ENCODE peak calls at places on chromosome 18, in six cellular contexts. One of them, this sample, is unnamed.

GRCh38 chr18:79458131-79458838 is 62.6 kb downstream of the NFATC1 start:
- DNase-seq in progenitor cell of endocrine pancreas: peak
- DNase-seq in pancreas: peak
- DNase-seq in fibroblast of pulmonary artery: peak
- DNase-seq in HCT116: peak
- DNase-seq in WTC11: no peak
- DNase-seq in this sample: no peak

GRCh38 chr18:46809145-46809544 is 52.3 kb upstream of the ST8SIA5 start:
- DNase-seq in fibroblast of pulmonary artery: no peak
- DNase-seq in WTC11: no peak
- DNase-seq in HCT116: no peak
- DNase-seq in pancreas: no peak
- DNase-seq in progenitor cell of endocrine pancreas: no peak
- DNase-seq in this sample: no peak

GRCh38 chr18:36786686-36787085 is 42.1 kb downstream of the TPGS2 start:
- DNase-seq in progenitor cell of endocrine pancreas: no peak
- DNase-seq in WTC11: no peak
- DNase-seq in pancreas: no peak
- DNase-seq in HCT116: no peak
- DNase-seq in fibroblast of pulmonary artery: peak
- DNase-seq in this sample: no peak

GRCh38 chr18:58391932-58392331 is 237.0 kb downstream of the ALPK2 start:
- DNase-seq in WTC11: no peak
- DNase-seq in fibroblast of pulmonary artery: no peak
- DNase-seq in pancreas: no peak
- DNase-seq in progenitor cell of endocrine pancreas: no peak
- DNase-seq in HCT116: no peak
- DNase-seq in this sample: no peak

GRCh38 chr18:24111936-24112335 is 26.9 kb upstream of the CABYR start:
- DNase-seq in pancreas: no peak
- DNase-seq in progenitor cell of endocrine pancreas: no peak
- DNase-seq in fibroblast of pulmonary artery: no peak
- DNase-seq in HCT116: peak
- DNase-seq in WTC11: no peak
- DNase-seq in this sample: no peak

GRCh38 chr18:23822590-23823385 is 133.5 kb downstream of the LAMA3 start:
- DNase-seq in progenitor cell of endocrine pancreas: no peak
- DNase-seq in fibroblast of pulmonary artery: peak
- DNase-seq in HCT116: no peak
- DNase-seq in pancreas: no peak
- DNase-seq in WTC11: no peak
- DNase-seq in this sample: no peak

GRCh38 chr18:46481048-46481846 is 175.8 kb downstream of the LOXHD1 start:
- DNase-seq in fibroblast of pulmonary artery: peak
- DNase-seq in pancreas: no peak
- DNase-seq in progenitor cell of endocrine pancreas: peak
- DNase-seq in HCT116: peak
- DNase-seq in WTC11: peak
- DNase-seq in this sample: peak

GRCh38 chr18:41064916-41065315 is 890.1 kb upstream of the PIK3C3 start:
- DNase-seq in fibroblast of pulmonary artery: no peak
- DNase-seq in HCT116: no peak
- DNase-seq in pancreas: no peak
- DNase-seq in WTC11: no peak
- DNase-seq in progenitor cell of endocrine pancreas: no peak
- DNase-seq in this sample: no peak

GRCh38 chr18:48621240-48621639 is 82.4 kb downstream of the CTIF start:
- DNase-seq in WTC11: no peak
- DNase-seq in fibroblast of pulmonary artery: peak
- DNase-seq in progenitor cell of endocrine pancreas: no peak
- DNase-seq in HCT116: no peak
- DNase-seq in pancreas: no peak
- DNase-seq in this sample: no peak

GRCh38 chr18:12839526-12840196 is 44.4 kb downstream of the PTPN2 start:
- DNase-seq in progenitor cell of endocrine pancreas: no peak
- DNase-seq in HCT116: no peak
- DNase-seq in WTC11: no peak
- DNase-seq in pancreas: no peak
- DNase-seq in fibroblast of pulmonary artery: peak
- DNase-seq in this sample: no peak

GRCh38 chr18:9707381-9708056 is 582 bp upstream of the RAB31 start:
- DNase-seq in progenitor cell of endocrine pancreas: no peak
- DNase-seq in pancreas: no peak
- DNase-seq in fibroblast of pulmonary artery: peak
- DNase-seq in WTC11: no peak
- DNase-seq in HCT116: no peak
- DNase-seq in this sample: no peak

GRCh38 chr18:46497129-46497528 is 159.9 kb downstream of the LOXHD1 start:
- DNase-seq in progenitor cell of endocrine pancreas: peak
- DNase-seq in WTC11: peak
- DNase-seq in pancreas: no peak
- DNase-seq in HCT116: no peak
- DNase-seq in fibroblast of pulmonary artery: peak
- DNase-seq in this sample: no peak

GRCh38 chr18:57891707-57892391 is 88.7 kb upstream of the ATP8B1 start:
- DNase-seq in HCT116: no peak
- DNase-seq in fibroblast of pulmonary artery: no peak
- DNase-seq in pancreas: no peak
- DNase-seq in progenitor cell of endocrine pancreas: no peak
- DNase-seq in WTC11: no peak
- DNase-seq in this sample: no peak

GRCh38 chr18:292271-292670 is 24.4 kb upstream of the THOC1 start:
- DNase-seq in progenitor cell of endocrine pancreas: no peak
- DNase-seq in WTC11: no peak
- DNase-seq in fibroblast of pulmonary artery: peak
- DNase-seq in HCT116: no peak
- DNase-seq in pancreas: no peak
- DNase-seq in this sample: no peak

GRCh38 chr18:23094411-23095165 is 40.7 kb upstream of the CABLES1 start:
- DNase-seq in pancreas: no peak
- DNase-seq in WTC11: no peak
- DNase-seq in fibroblast of pulmonary artery: no peak
- DNase-seq in HCT116: no peak
- DNase-seq in progenitor cell of endocrine pancreas: no peak
- DNase-seq in this sample: no peak

GRCh38 chr18:49976810-49977209 is 163.5 kb upstream of the ACAA2 start:
- DNase-seq in HCT116: no peak
- DNase-seq in fibroblast of pulmonary artery: peak
- DNase-seq in pancreas: no peak
- DNase-seq in WTC11: no peak
- DNase-seq in progenitor cell of endocrine pancreas: no peak
- DNase-seq in this sample: no peak

GRCh38 chr18:59725177-59725576 is 28.0 kb upstream of the CCBE1 start:
- DNase-seq in fibroblast of pulmonary artery: peak
- DNase-seq in pancreas: no peak
- DNase-seq in WTC11: no peak
- DNase-seq in HCT116: no peak
- DNase-seq in progenitor cell of endocrine pancreas: no peak
- DNase-seq in this sample: no peak

GRCh38 chr18:77223221-77223639 is 26.4 kb upstream of the GALR1 start:
- DNase-seq in pancreas: no peak
- DNase-seq in HCT116: no peak
- DNase-seq in fibroblast of pulmonary artery: no peak
- DNase-seq in WTC11: no peak
- DNase-seq in progenitor cell of endocrine pancreas: no peak
- DNase-seq in this sample: no peak

GRCh38 chr18:49723648-49724180 is 89.6 kb downstream of the ACAA2 start:
- DNase-seq in progenitor cell of endocrine pancreas: no peak
- DNase-seq in fibroblast of pulmonary artery: peak
- DNase-seq in pancreas: no peak
- DNase-seq in HCT116: peak
- DNase-seq in WTC11: no peak
- DNase-seq in this sample: no peak

GRCh38 chr18:30094556-30094955 is 948.0 kb downstream of the DSC3 start:
- DNase-seq in progenitor cell of endocrine pancreas: no peak
- DNase-seq in WTC11: no peak
- DNase-seq in HCT116: no peak
- DNase-seq in fibroblast of pulmonary artery: peak
- DNase-seq in pancreas: no peak
- DNase-seq in this sample: no peak

GRCh38 chr18:55998071-55998522 is 410.1 kb upstream of the TCF4 start:
- DNase-seq in HCT116: no peak
- DNase-seq in WTC11: no peak
- DNase-seq in pancreas: peak
- DNase-seq in fibroblast of pulmonary artery: no peak
- DNase-seq in progenitor cell of endocrine pancreas: no peak
- DNase-seq in this sample: no peak

GRCh38 chr18:36889316-36889715 is 60.4 kb downstream of the KIAA1328 start:
- DNase-seq in WTC11: no peak
- DNase-seq in HCT116: no peak
- DNase-seq in fibroblast of pulmonary artery: no peak
- DNase-seq in pancreas: no peak
- DNase-seq in progenitor cell of endocrine pancreas: no peak
- DNase-seq in this sample: no peak

GRCh38 chr18:47251289-47252120 is at the start of gene SKOR2:
- DNase-seq in WTC11: peak
- DNase-seq in HCT116: no peak
- DNase-seq in progenitor cell of endocrine pancreas: no peak
- DNase-seq in fibroblast of pulmonary artery: no peak
- DNase-seq in pancreas: peak
- DNase-seq in this sample: peak

GRCh38 chr18:63904694-63905093 is 3.1 kb upstream of the SERPINB10 start:
- DNase-seq in fibroblast of pulmonary artery: no peak
- DNase-seq in progenitor cell of endocrine pancreas: no peak
- DNase-seq in WTC11: no peak
- DNase-seq in pancreas: no peak
- DNase-seq in HCT116: no peak
- DNase-seq in this sample: no peak

GRCh38 chr18:36630917-36631316 is 197.9 kb downstream of the TPGS2 start:
- DNase-seq in progenitor cell of endocrine pancreas: no peak
- DNase-seq in HCT116: no peak
- DNase-seq in WTC11: no peak
- DNase-seq in fibroblast of pulmonary artery: no peak
- DNase-seq in pancreas: no peak
- DNase-seq in this sample: no peak

GRCh38 chr18:11689031-11689971 is at the start of gene GNAL:
- DNase-seq in progenitor cell of endocrine pancreas: peak
- DNase-seq in HCT116: peak
- DNase-seq in WTC11: peak
- DNase-seq in fibroblast of pulmonary artery: peak
- DNase-seq in pancreas: peak
- DNase-seq in this sample: peak
- TF ChIP-seq CTCF in progenitor cell of endocrine pancreas: no peak
- TF ChIP-seq CTCF in HCT116: no peak
- TF ChIP-seq CTCF in WTC11: no peak
- TF ChIP-seq CTCF in fibroblast of pulmonary artery: no peak
- TF ChIP-seq CTCF in pancreas: no peak
- TF ChIP-seq CTCF in this sample: no peak

DNA sequence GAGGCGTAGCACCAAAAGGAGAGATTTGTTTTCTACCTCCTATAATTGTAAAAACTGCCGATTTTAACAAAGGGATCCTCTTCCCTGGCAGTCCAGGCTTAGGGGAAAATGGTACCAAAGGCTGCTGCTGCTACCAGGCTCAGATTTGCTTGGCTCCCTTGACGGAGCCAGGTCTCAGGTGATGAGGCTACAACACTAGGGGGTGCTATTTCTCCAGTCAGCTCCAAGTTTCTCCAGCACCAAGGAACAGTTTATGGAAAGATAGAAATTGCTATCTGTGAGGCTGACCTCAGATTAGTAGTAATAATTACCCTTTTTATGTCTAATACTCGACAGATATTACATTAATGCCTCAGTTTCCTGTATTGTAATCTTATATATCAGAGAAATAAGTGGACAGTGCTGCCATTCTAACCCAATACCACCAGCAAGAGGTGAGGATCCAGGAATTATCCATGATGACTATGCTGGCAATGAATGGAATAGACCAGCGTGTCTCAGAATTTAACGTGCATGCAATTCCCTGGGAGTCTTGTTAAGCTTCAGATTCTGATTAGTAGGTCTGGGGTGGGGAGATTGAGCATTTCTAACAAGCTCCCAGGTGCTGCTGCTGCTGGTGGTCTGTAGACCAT is 111.3 kb downstream of the ESCO1 start:
- DNase-seq in WTC11: peak
- DNase-seq in progenitor cell of endocrine pancreas: no peak
- DNase-seq in fibroblast of pulmonary artery: peak
- DNase-seq in HCT116: peak
- DNase-seq in pancreas: no peak
- DNase-seq in this sample: peak
- TF ChIP-seq CTCF in WTC11: peak
- TF ChIP-seq CTCF in progenitor cell of endocrine pancreas: peak
- TF ChIP-seq CTCF in fibroblast of pulmonary artery: peak
- TF ChIP-seq CTCF in HCT116: peak
- TF ChIP-seq CTCF in pancreas: peak
- TF ChIP-seq CTCF in this sample: peak

GRCh38 chr18:62435435-62436031 is 87.3 kb upstream of the ZCCHC2 start:
- DNase-seq in pancreas: no peak
- DNase-seq in fibroblast of pulmonary artery: no peak
- DNase-seq in progenitor cell of endocrine pancreas: no peak
- DNase-seq in HCT116: no peak
- DNase-seq in WTC11: no peak
- DNase-seq in this sample: no peak

GRCh38 chr18:62436636-62437519 is 85.9 kb upstream of the ZCCHC2 start:
- DNase-seq in WTC11: no peak
- DNase-seq in HCT116: no peak
- DNase-seq in progenitor cell of endocrine pancreas: no peak
- DNase-seq in fibroblast of pulmonary artery: peak
- DNase-seq in pancreas: peak
- DNase-seq in this sample: no peak

GRCh38 chr18:62437520-62438329 is 85.1 kb upstream of the ZCCHC2 start:
- DNase-seq in pancreas: no peak
- DNase-seq in HCT116: no peak
- DNase-seq in WTC11: no peak
- DNase-seq in fibroblast of pulmonary artery: no peak
- DNase-seq in progenitor cell of endocrine pancreas: no peak
- DNase-seq in this sample: no peak

GRCh38 chr18:62432176-62432575 is 90.6 kb upstream of the ZCCHC2 start:
- DNase-seq in HCT116: no peak
- DNase-seq in fibroblast of pulmonary artery: no peak
- DNase-seq in progenitor cell of endocrine pancreas: no peak
- DNase-seq in WTC11: no peak
- DNase-seq in pancreas: no peak
- DNase-seq in this sample: no peak

GRCh38 chr18:62434798-62435197 is 88.0 kb upstream of the ZCCHC2 start:
- DNase-seq in pancreas: no peak
- DNase-seq in fibroblast of pulmonary artery: no peak
- DNase-seq in WTC11: no peak
- DNase-seq in progenitor cell of endocrine pancreas: no peak
- DNase-seq in HCT116: no peak
- DNase-seq in this sample: no peak
- TF ChIP-seq CTCF in pancreas: no peak
- TF ChIP-seq CTCF in fibroblast of pulmonary artery: no peak
- TF ChIP-seq CTCF in WTC11: no peak
- TF ChIP-seq CTCF in progenitor cell of endocrine pancreas: no peak
- TF ChIP-seq CTCF in HCT116: no peak
- TF ChIP-seq CTCF in this sample: no peak

GRCh38 chr18:75854174-75854573 is 426.7 kb upstream of the SMIM21 start:
- DNase-seq in progenitor cell of endocrine pancreas: no peak
- DNase-seq in fibroblast of pulmonary artery: no peak
- DNase-seq in HCT116: peak
- DNase-seq in pancreas: no peak
- DNase-seq in WTC11: peak
- DNase-seq in this sample: peak
- TF ChIP-seq CTCF in progenitor cell of endocrine pancreas: peak
- TF ChIP-seq CTCF in fibroblast of pulmonary artery: no peak
- TF ChIP-seq CTCF in HCT116: peak
- TF ChIP-seq CTCF in pancreas: no peak
- TF ChIP-seq CTCF in WTC11: peak
- TF ChIP-seq CTCF in this sample: peak